ENCODE peak calls at places on chromosomes 5 and 9, in nine cellular contexts. One of them, this sample, is unnamed.

GRCh38 chr5:72816297-72817075 is at the start of gene TNPO1:
- DNase-seq in progenitor cell of endocrine pancreas: peak
- DNase-seq in C1 segment of cervical spinal cord: peak
- DNase-seq in A549: peak
- DNase-seq in activated effector memory CD4-positive, alpha-beta T cell treated with anti-CD3 and anti-CD28 coated beads, Interleukin-2, amount 50 U/mL, for 16 hours: peak
- DNase-seq in HTR-8/SVneo: peak
- DNase-seq in NCI-H345: peak
- DNase-seq in activated naive CD8-positive, alpha-beta T cell treated with anti-CD3 and anti-CD28 coated beads, Interleukin-2, amount 50 U/mL, for 24 hours: peak
- DNase-seq in GM19239: peak
- DNase-seq in this sample: peak

GRCh38 chr5:17005087-17005828 is 69.2 kb upstream of the MYO10 start:
- DNase-seq in progenitor cell of endocrine pancreas: no peak
- DNase-seq in C1 segment of cervical spinal cord: no peak
- DNase-seq in A549: no peak
- DNase-seq in activated effector memory CD4-positive, alpha-beta T cell treated with anti-CD3 and anti-CD28 coated beads, Interleukin-2, amount 50 U/mL, for 16 hours: no peak
- DNase-seq in HTR-8/SVneo: no peak
- DNase-seq in NCI-H345: peak
- DNase-seq in activated naive CD8-positive, alpha-beta T cell treated with anti-CD3 and anti-CD28 coated beads, Interleukin-2, amount 50 U/mL, for 24 hours: no peak
- DNase-seq in GM19239: no peak
- DNase-seq in this sample: no peak

GRCh38 chr9:75830303-75830702 is 60.2 kb upstream of the PCSK5 start:
- DNase-seq in progenitor cell of endocrine pancreas: no peak
- DNase-seq in C1 segment of cervical spinal cord: no peak
- DNase-seq in A549: no peak
- DNase-seq in activated effector memory CD4-positive, alpha-beta T cell treated with anti-CD3 and anti-CD28 coated beads, Interleukin-2, amount 50 U/mL, for 16 hours: no peak
- DNase-seq in HTR-8/SVneo: no peak
- DNase-seq in NCI-H345: no peak
- DNase-seq in activated naive CD8-positive, alpha-beta T cell treated with anti-CD3 and anti-CD28 coated beads, Interleukin-2, amount 50 U/mL, for 24 hours: no peak
- DNase-seq in GM19239: no peak
- DNase-seq in this sample: no peak

GRCh38 chr9:137556069-137556838 is 4.6 kb downstream of the MRPL41 start:
- DNase-seq in progenitor cell of endocrine pancreas: no peak
- DNase-seq in C1 segment of cervical spinal cord: no peak
- DNase-seq in A549: peak
- DNase-seq in activated effector memory CD4-positive, alpha-beta T cell treated with anti-CD3 and anti-CD28 coated beads, Interleukin-2, amount 50 U/mL, for 16 hours: no peak
- DNase-seq in HTR-8/SVneo: no peak
- DNase-seq in NCI-H345: no peak
- DNase-seq in activated naive CD8-positive, alpha-beta T cell treated with anti-CD3 and anti-CD28 coated beads, Interleukin-2, amount 50 U/mL, for 24 hours: no peak
- DNase-seq in GM19239: no peak
- DNase-seq in this sample: no peak

GRCh38 chr5:151682751-151683331 is 3.9 kb downstream of the SPARC start:
- DNase-seq in progenitor cell of endocrine pancreas: no peak
- DNase-seq in C1 segment of cervical spinal cord: no peak
- DNase-seq in A549: no peak
- DNase-seq in activated effector memory CD4-positive, alpha-beta T cell treated with anti-CD3 and anti-CD28 coated beads, Interleukin-2, amount 50 U/mL, for 16 hours: no peak
- DNase-seq in HTR-8/SVneo: no peak
- DNase-seq in NCI-H345: no peak
- DNase-seq in activated naive CD8-positive, alpha-beta T cell treated with anti-CD3 and anti-CD28 coated beads, Interleukin-2, amount 50 U/mL, for 24 hours: no peak
- DNase-seq in GM19239: no peak
- DNase-seq in this sample: no peak

GRCh38 chr9:129898205-129898604 is 62.9 kb downstream of the USP20 start:
- DNase-seq in progenitor cell of endocrine pancreas: no peak
- DNase-seq in C1 segment of cervical spinal cord: no peak
- DNase-seq in A549: peak
- DNase-seq in activated effector memory CD4-positive, alpha-beta T cell treated with anti-CD3 and anti-CD28 coated beads, Interleukin-2, amount 50 U/mL, for 16 hours: peak
- DNase-seq in HTR-8/SVneo: no peak
- DNase-seq in NCI-H345: no peak
- DNase-seq in activated naive CD8-positive, alpha-beta T cell treated with anti-CD3 and anti-CD28 coated beads, Interleukin-2, amount 50 U/mL, for 24 hours: no peak
- DNase-seq in GM19239: no peak
- DNase-seq in this sample: no peak

GRCh38 chr9:17764306-17764705 is 185.4 kb downstream of the SH3GL2 start:
- DNase-seq in progenitor cell of endocrine pancreas: no peak
- DNase-seq in C1 segment of cervical spinal cord: no peak
- DNase-seq in A549: no peak
- DNase-seq in activated effector memory CD4-positive, alpha-beta T cell treated with anti-CD3 and anti-CD28 coated beads, Interleukin-2, amount 50 U/mL, for 16 hours: no peak
- DNase-seq in HTR-8/SVneo: no peak
- DNase-seq in NCI-H345: no peak
- DNase-seq in activated naive CD8-positive, alpha-beta T cell treated with anti-CD3 and anti-CD28 coated beads, Interleukin-2, amount 50 U/mL, for 24 hours: no peak
- DNase-seq in GM19239: no peak
- DNase-seq in this sample: no peak

GRCh38 chr9:134688661-134689319 is 47.2 kb downstream of the COL5A1 start:
- DNase-seq in progenitor cell of endocrine pancreas: no peak
- DNase-seq in C1 segment of cervical spinal cord: no peak
- DNase-seq in A549: no peak
- DNase-seq in activated effector memory CD4-positive, alpha-beta T cell treated with anti-CD3 and anti-CD28 coated beads, Interleukin-2, amount 50 U/mL, for 16 hours: no peak
- DNase-seq in HTR-8/SVneo: no peak
- DNase-seq in NCI-H345: peak
- DNase-seq in activated naive CD8-positive, alpha-beta T cell treated with anti-CD3 and anti-CD28 coated beads, Interleukin-2, amount 50 U/mL, for 24 hours: no peak
- DNase-seq in GM19239: no peak
- DNase-seq in this sample: no peak

GRCh38 chr5:141753971-141754713 is 72.1 kb upstream of the ARAP3 start:
- DNase-seq in progenitor cell of endocrine pancreas: peak
- DNase-seq in C1 segment of cervical spinal cord: no peak
- DNase-seq in A549: peak
- DNase-seq in activated effector memory CD4-positive, alpha-beta T cell treated with anti-CD3 and anti-CD28 coated beads, Interleukin-2, amount 50 U/mL, for 16 hours: no peak
- DNase-seq in HTR-8/SVneo: peak
- DNase-seq in NCI-H345: no peak
- DNase-seq in activated naive CD8-positive, alpha-beta T cell treated with anti-CD3 and anti-CD28 coated beads, Interleukin-2, amount 50 U/mL, for 24 hours: peak
- DNase-seq in GM19239: peak
- DNase-seq in this sample: no peak

GRCh38 chr5:172921906-172922305 is 37.3 kb upstream of the RPL26L1 start:
- DNase-seq in progenitor cell of endocrine pancreas: no peak
- DNase-seq in C1 segment of cervical spinal cord: no peak
- DNase-seq in A549: no peak
- DNase-seq in activated effector memory CD4-positive, alpha-beta T cell treated with anti-CD3 and anti-CD28 coated beads, Interleukin-2, amount 50 U/mL, for 16 hours: no peak
- DNase-seq in HTR-8/SVneo: no peak
- DNase-seq in NCI-H345: no peak
- DNase-seq in activated naive CD8-positive, alpha-beta T cell treated with anti-CD3 and anti-CD28 coated beads, Interleukin-2, amount 50 U/mL, for 24 hours: no peak
- DNase-seq in GM19239: no peak
- DNase-seq in this sample: peak

GRCh38 chr5:71482132-71482531 is 26.7 kb downstream of the BDP1 start:
- DNase-seq in progenitor cell of endocrine pancreas: no peak
- DNase-seq in C1 segment of cervical spinal cord: no peak
- DNase-seq in A549: peak
- DNase-seq in activated effector memory CD4-positive, alpha-beta T cell treated with anti-CD3 and anti-CD28 coated beads, Interleukin-2, amount 50 U/mL, for 16 hours: no peak
- DNase-seq in HTR-8/SVneo: no peak
- DNase-seq in NCI-H345: peak
- DNase-seq in activated naive CD8-positive, alpha-beta T cell treated with anti-CD3 and anti-CD28 coated beads, Interleukin-2, amount 50 U/mL, for 24 hours: no peak
- DNase-seq in GM19239: no peak
- DNase-seq in this sample: no peak

GRCh38 chr5:139100825-139101224 is 97.3 kb downstream of the SIL1 start:
- DNase-seq in progenitor cell of endocrine pancreas: no peak
- DNase-seq in C1 segment of cervical spinal cord: no peak
- DNase-seq in A549: peak
- DNase-seq in activated effector memory CD4-positive, alpha-beta T cell treated with anti-CD3 and anti-CD28 coated beads, Interleukin-2, amount 50 U/mL, for 16 hours: no peak
- DNase-seq in HTR-8/SVneo: peak
- DNase-seq in NCI-H345: no peak
- DNase-seq in activated naive CD8-positive, alpha-beta T cell treated with anti-CD3 and anti-CD28 coated beads, Interleukin-2, amount 50 U/mL, for 24 hours: no peak
- DNase-seq in GM19239: no peak
- DNase-seq in this sample: no peak

GRCh38 chr5:132427285-132428146 is 58.0 kb downstream of the SLC22A5 start:
- DNase-seq in progenitor cell of endocrine pancreas: no peak
- DNase-seq in C1 segment of cervical spinal cord: no peak
- DNase-seq in A549: no peak
- DNase-seq in activated effector memory CD4-positive, alpha-beta T cell treated with anti-CD3 and anti-CD28 coated beads, Interleukin-2, amount 50 U/mL, for 16 hours: peak
- DNase-seq in HTR-8/SVneo: no peak
- DNase-seq in NCI-H345: peak
- DNase-seq in activated naive CD8-positive, alpha-beta T cell treated with anti-CD3 and anti-CD28 coated beads, Interleukin-2, amount 50 U/mL, for 24 hours: peak
- DNase-seq in GM19239: no peak
- DNase-seq in this sample: no peak

GRCh38 chr5:176391999-176392398 is 3.4 kb downstream of the HIGD2A start:
- DNase-seq in progenitor cell of endocrine pancreas: no peak
- DNase-seq in C1 segment of cervical spinal cord: no peak
- DNase-seq in A549: no peak
- DNase-seq in activated effector memory CD4-positive, alpha-beta T cell treated with anti-CD3 and anti-CD28 coated beads, Interleukin-2, amount 50 U/mL, for 16 hours: no peak
- DNase-seq in HTR-8/SVneo: no peak
- DNase-seq in NCI-H345: no peak
- DNase-seq in activated naive CD8-positive, alpha-beta T cell treated with anti-CD3 and anti-CD28 coated beads, Interleukin-2, amount 50 U/mL, for 24 hours: no peak
- DNase-seq in GM19239: no peak
- DNase-seq in this sample: no peak

GRCh38 chr5:15261279-15261668 is 238.7 kb upstream of the FBXL7 start:
- DNase-seq in progenitor cell of endocrine pancreas: no peak
- DNase-seq in C1 segment of cervical spinal cord: no peak
- DNase-seq in A549: no peak
- DNase-seq in activated effector memory CD4-positive, alpha-beta T cell treated with anti-CD3 and anti-CD28 coated beads, Interleukin-2, amount 50 U/mL, for 16 hours: no peak
- DNase-seq in HTR-8/SVneo: no peak
- DNase-seq in NCI-H345: no peak
- DNase-seq in activated naive CD8-positive, alpha-beta T cell treated with anti-CD3 and anti-CD28 coated beads, Interleukin-2, amount 50 U/mL, for 24 hours: no peak
- DNase-seq in GM19239: no peak
- DNase-seq in this sample: no peak

GRCh38 chr9:136852664-136853595 is 784 bp downstream of the MAMDC4 start:
- DNase-seq in progenitor cell of endocrine pancreas: no peak
- DNase-seq in C1 segment of cervical spinal cord: no peak
- DNase-seq in A549: no peak
- DNase-seq in activated effector memory CD4-positive, alpha-beta T cell treated with anti-CD3 and anti-CD28 coated beads, Interleukin-2, amount 50 U/mL, for 16 hours: no peak
- DNase-seq in HTR-8/SVneo: no peak
- DNase-seq in NCI-H345: no peak
- DNase-seq in activated naive CD8-positive, alpha-beta T cell treated with anti-CD3 and anti-CD28 coated beads, Interleukin-2, amount 50 U/mL, for 24 hours: no peak
- DNase-seq in GM19239: no peak
- DNase-seq in this sample: no peak

GRCh38 chr5:177093082-177093712 is 6.5 kb downstream of the FGFR4 start:
- DNase-seq in progenitor cell of endocrine pancreas: no peak
- DNase-seq in C1 segment of cervical spinal cord: no peak
- DNase-seq in A549: no peak
- DNase-seq in activated effector memory CD4-positive, alpha-beta T cell treated with anti-CD3 and anti-CD28 coated beads, Interleukin-2, amount 50 U/mL, for 16 hours: no peak
- DNase-seq in HTR-8/SVneo: no peak
- DNase-seq in NCI-H345: no peak
- DNase-seq in activated naive CD8-positive, alpha-beta T cell treated with anti-CD3 and anti-CD28 coated beads, Interleukin-2, amount 50 U/mL, for 24 hours: no peak
- DNase-seq in GM19239: no peak
- DNase-seq in this sample: no peak

This sample was measured in substantia nigra.